ENCODE peak calls at places on chromosome 20, in six cellular contexts. One of them, this sample, is unnamed.

GRCh38 chr20:15584507-15584906 is 988.7 kb downstream of the KIF16B start:
- DNase-seq in psoas muscle: no peak
- DNase-seq in stimulated activated CD4-positive, alpha-beta T cell treated with anti-CD3 and anti-CD28 coated beads, Interleukin-4, amount 100 ng/mL, for 24 hours: no peak
- DNase-seq in tibial artery: no peak
- DNase-seq in neural progenitor cell: no peak
- DNase-seq in IMR-90: no peak
- DNase-seq in this sample: no peak

GRCh38 chr20:18739785-18740184 is 73.8 kb upstream of the SCP2D1 start:
- DNase-seq in stimulated activated CD4-positive, alpha-beta T cell treated with anti-CD3 and anti-CD28 coated beads, Interleukin-4, amount 100 ng/mL, for 24 hours: no peak
- DNase-seq in psoas muscle: no peak
- DNase-seq in IMR-90: peak
- DNase-seq in neural progenitor cell: peak
- DNase-seq in tibial artery: no peak
- DNase-seq in this sample: no peak

GRCh38 chr20:32465092-32465900 is 107.2 kb downstream of the ASXL1 start:
- DNase-seq in stimulated activated CD4-positive, alpha-beta T cell treated with anti-CD3 and anti-CD28 coated beads, Interleukin-4, amount 100 ng/mL, for 24 hours: no peak
- DNase-seq in psoas muscle: peak
- DNase-seq in neural progenitor cell: no peak
- DNase-seq in IMR-90: peak
- DNase-seq in tibial artery: no peak
- DNase-seq in this sample: no peak

GRCh38 chr20:52242237-52243230 is 51.0 kb upstream of the ZFP64 start:
- DNase-seq in IMR-90: peak
- DNase-seq in stimulated activated CD4-positive, alpha-beta T cell treated with anti-CD3 and anti-CD28 coated beads, Interleukin-4, amount 100 ng/mL, for 24 hours: no peak
- DNase-seq in psoas muscle: no peak
- DNase-seq in tibial artery: no peak
- DNase-seq in neural progenitor cell: peak
- DNase-seq in this sample: no peak

GRCh38 chr20:3543901-3544507 is 73.2 kb downstream of the ATRN start:
- DNase-seq in IMR-90: peak
- DNase-seq in stimulated activated CD4-positive, alpha-beta T cell treated with anti-CD3 and anti-CD28 coated beads, Interleukin-4, amount 100 ng/mL, for 24 hours: no peak
- DNase-seq in tibial artery: no peak
- DNase-seq in neural progenitor cell: no peak
- DNase-seq in psoas muscle: no peak
- DNase-seq in this sample: no peak

GRCh38 chr20:9756660-9757059 is 82.2 kb downstream of the PAK5 start:
- DNase-seq in stimulated activated CD4-positive, alpha-beta T cell treated with anti-CD3 and anti-CD28 coated beads, Interleukin-4, amount 100 ng/mL, for 24 hours: no peak
- DNase-seq in psoas muscle: no peak
- DNase-seq in IMR-90: no peak
- DNase-seq in neural progenitor cell: no peak
- DNase-seq in tibial artery: no peak
- DNase-seq in this sample: no peak

GRCh38 chr20:48737463-48738093 is 90.2 kb downstream of the PREX1 start:
- DNase-seq in psoas muscle: no peak
- DNase-seq in stimulated activated CD4-positive, alpha-beta T cell treated with anti-CD3 and anti-CD28 coated beads, Interleukin-4, amount 100 ng/mL, for 24 hours: no peak
- DNase-seq in neural progenitor cell: peak
- DNase-seq in tibial artery: no peak
- DNase-seq in IMR-90: no peak
- DNase-seq in this sample: no peak

GRCh38 chr20:31710423-31711250 is 12.0 kb downstream of the BCL2L1 start:
- DNase-seq in stimulated activated CD4-positive, alpha-beta T cell treated with anti-CD3 and anti-CD28 coated beads, Interleukin-4, amount 100 ng/mL, for 24 hours: no peak
- DNase-seq in psoas muscle: peak
- DNase-seq in IMR-90: no peak
- DNase-seq in tibial artery: no peak
- DNase-seq in neural progenitor cell: no peak
- DNase-seq in this sample: peak

GRCh38 chr20:58956078-58956477 is 25.0 kb upstream of the NELFCD start:
- DNase-seq in IMR-90: no peak
- DNase-seq in psoas muscle: no peak
- DNase-seq in neural progenitor cell: no peak
- DNase-seq in tibial artery: no peak
- DNase-seq in stimulated activated CD4-positive, alpha-beta T cell treated with anti-CD3 and anti-CD28 coated beads, Interleukin-4, amount 100 ng/mL, for 24 hours: no peak
- DNase-seq in this sample: no peak

GRCh38 chr20:52191132-52191435 is 495 bp downstream of the ZFP64 start:
- DNase-seq in stimulated activated CD4-positive, alpha-beta T cell treated with anti-CD3 and anti-CD28 coated beads, Interleukin-4, amount 100 ng/mL, for 24 hours: no peak
- DNase-seq in neural progenitor cell: no peak
- DNase-seq in psoas muscle: no peak
- DNase-seq in IMR-90: peak
- DNase-seq in tibial artery: no peak
- DNase-seq in this sample: no peak

GRCh38 chr20:8527998-8528397 is 395.9 kb downstream of the PLCB1 start:
- DNase-seq in psoas muscle: no peak
- DNase-seq in tibial artery: no peak
- DNase-seq in IMR-90: peak
- DNase-seq in stimulated activated CD4-positive, alpha-beta T cell treated with anti-CD3 and anti-CD28 coated beads, Interleukin-4, amount 100 ng/mL, for 24 hours: no peak
- DNase-seq in neural progenitor cell: no peak
- DNase-seq in this sample: no peak

GRCh38 chr20:46025376-46025783 is 3.6 kb upstream of the SLC12A5 start:
- DNase-seq in tibial artery: no peak
- DNase-seq in stimulated activated CD4-positive, alpha-beta T cell treated with anti-CD3 and anti-CD28 coated beads, Interleukin-4, amount 100 ng/mL, for 24 hours: no peak
- DNase-seq in neural progenitor cell: peak
- DNase-seq in IMR-90: no peak
- DNase-seq in psoas muscle: no peak
- DNase-seq in this sample: no peak

GRCh38 chr20:62577447-62577846 is 64.9 kb upstream of the SLCO4A1 start:
- DNase-seq in tibial artery: no peak
- DNase-seq in neural progenitor cell: no peak
- DNase-seq in psoas muscle: peak
- DNase-seq in stimulated activated CD4-positive, alpha-beta T cell treated with anti-CD3 and anti-CD28 coated beads, Interleukin-4, amount 100 ng/mL, for 24 hours: no peak
- DNase-seq in IMR-90: no peak
- DNase-seq in this sample: no peak

GRCh38 chr20:56800088-56800487 is 171.0 kb downstream of the TFAP2C start:
- DNase-seq in psoas muscle: no peak
- DNase-seq in tibial artery: no peak
- DNase-seq in neural progenitor cell: no peak
- DNase-seq in stimulated activated CD4-positive, alpha-beta T cell treated with anti-CD3 and anti-CD28 coated beads, Interleukin-4, amount 100 ng/mL, for 24 hours: no peak
- DNase-seq in IMR-90: no peak
- DNase-seq in this sample: no peak

GRCh38 chr20:51388227-51388626 is 154.3 kb downstream of the NFATC2 start:
- DNase-seq in neural progenitor cell: no peak
- DNase-seq in psoas muscle: no peak
- DNase-seq in stimulated activated CD4-positive, alpha-beta T cell treated with anti-CD3 and anti-CD28 coated beads, Interleukin-4, amount 100 ng/mL, for 24 hours: no peak
- DNase-seq in IMR-90: peak
- DNase-seq in tibial artery: no peak
- DNase-seq in this sample: no peak

GRCh38 chr20:5844063-5844681 is 94.0 kb downstream of the SHLD1 start:
- DNase-seq in psoas muscle: no peak
- DNase-seq in neural progenitor cell: no peak
- DNase-seq in tibial artery: no peak
- DNase-seq in IMR-90: peak
- DNase-seq in stimulated activated CD4-positive, alpha-beta T cell treated with anti-CD3 and anti-CD28 coated beads, Interleukin-4, amount 100 ng/mL, for 24 hours: peak
- DNase-seq in this sample: no peak

GRCh38 chr20:53894707-53895384 is 175.5 kb downstream of the BCAS1 start:
- DNase-seq in tibial artery: no peak
- DNase-seq in neural progenitor cell: no peak
- DNase-seq in psoas muscle: no peak
- DNase-seq in stimulated activated CD4-positive, alpha-beta T cell treated with anti-CD3 and anti-CD28 coated beads, Interleukin-4, amount 100 ng/mL, for 24 hours: no peak
- DNase-seq in IMR-90: no peak
- DNase-seq in this sample: no peak

GRCh38 chr20:37775200-37775599 is 81.4 kb downstream of the CTNNBL1 start:
- DNase-seq in tibial artery: no peak
- DNase-seq in psoas muscle: no peak
- DNase-seq in neural progenitor cell: no peak
- DNase-seq in stimulated activated CD4-positive, alpha-beta T cell treated with anti-CD3 and anti-CD28 coated beads, Interleukin-4, amount 100 ng/mL, for 24 hours: no peak
- DNase-seq in IMR-90: peak
- DNase-seq in this sample: no peak

GRCh38 chr20:38141154-38141888 is 23.7 kb downstream of the TGM2 start:
- DNase-seq in psoas muscle: no peak
- DNase-seq in stimulated activated CD4-positive, alpha-beta T cell treated with anti-CD3 and anti-CD28 coated beads, Interleukin-4, amount 100 ng/mL, for 24 hours: no peak
- DNase-seq in IMR-90: no peak
- DNase-seq in neural progenitor cell: no peak
- DNase-seq in tibial artery: no peak
- DNase-seq in this sample: no peak

GRCh38 chr20:40807094-40807623 is 118.1 kb upstream of the MAFB start:
- DNase-seq in psoas muscle: no peak
- DNase-seq in tibial artery: no peak
- DNase-seq in neural progenitor cell: no peak
- DNase-seq in stimulated activated CD4-positive, alpha-beta T cell treated with anti-CD3 and anti-CD28 coated beads, Interleukin-4, amount 100 ng/mL, for 24 hours: no peak
- DNase-seq in IMR-90: no peak
- DNase-seq in this sample: no peak

This sample was measured in gastrocnemius medialis.